ENCODE peak calls at places on chromosomes 6 and 20, in ten cellular contexts. P, C, E, B, N, V, X, S, J and Y are unnamed samples.

GRCh38 chr6:16179970-16180431 is 51.1 kb downstream of the MYLIP start:
- DNase-seq in P (no peak), C (no peak), E (peak), B (no peak), N (no peak), V (no peak), X (no peak), S (no peak), J (no peak), Y (no peak)

GRCh38 chr6:139109558-139109957 is 25.3 kb upstream of the HECA start:
- DNase-seq in P (no peak), C (no peak), E (no peak), B (no peak), N (no peak), V (no peak), X (no peak), S (no peak), J (no peak), Y (no peak)

GRCh38 chr6:155241966-155242365 is 21.8 kb upstream of the CLDN20 start:
- DNase-seq in P (no peak), C (no peak), E (no peak), B (no peak), N (no peak), V (no peak), X (no peak), S (no peak), J (no peak), Y (no peak)

GRCh38 chr20:36274248-36274841 is 31.8 kb upstream of the DLGAP4 start:
- DNase-seq in P (no peak), C (no peak), E (no peak), B (peak), N (no peak), V (no peak), X (no peak), S (no peak), J (no peak), Y (no peak)

GRCh38 chr20:61436674-61437279 is 184.7 kb downstream of the CDH4 start:
- DNase-seq in P (peak), C (peak), E (no peak), B (no peak), N (no peak), V (no peak), X (no peak), S (peak), J (no peak), Y (no peak)

GRCh38 chr6:108549741-108550140 is 11.0 kb upstream of the FOXO3 start:
- DNase-seq in P (peak), C (no peak), E (no peak), B (no peak), N (no peak), V (no peak), X (peak), S (no peak), J (no peak), Y (no peak)

GRCh38 chr20:1108437-1108920 is 9.9 kb upstream of the PSMF1 start:
- DNase-seq in P (peak), C (peak), E (peak), B (peak), N (peak), V (peak), X (peak), S (peak), J (peak), Y (peak)

GRCh38 chr6:20924911-20925543 is 390.8 kb downstream of the CDKAL1 start:
- DNase-seq in P (no peak), C (no peak), E (no peak), B (no peak), N (no peak), V (no peak), X (no peak), S (no peak), J (no peak), Y (no peak)

GRCh38 chr6:117956386-117956785 is 49.3 kb downstream of the SLC35F1 start:
- DNase-seq in P (peak), C (no peak), E (no peak), B (no peak), N (no peak), V (no peak), X (no peak), S (no peak), J (no peak), Y (no peak)

GRCh38 chr6:85484941-85485340 is 35.1 kb downstream of the NT5E start:
- DNase-seq in P (no peak), C (no peak), E (no peak), B (no peak), N (no peak), V (no peak), X (no peak), S (no peak), J (no peak), Y (no peak)

GRCh38 chr20:10376271-10377075 is 57.5 kb downstream of the MKKS start:
- DNase-seq in P (peak), C (no peak), E (no peak), B (no peak), N (no peak), V (no peak), X (no peak), S (no peak), J (no peak), Y (no peak)

GRCh38 chr6:168937061-168937460 is 316.6 kb downstream of the THBS2 start:
- DNase-seq in P (no peak), C (no peak), E (no peak), B (no peak), N (no peak), V (no peak), X (no peak), S (peak), J (no peak), Y (no peak)

GRCh38 chr6:7137335-7138106 is 29.8 kb downstream of the RREB1 start:
- DNase-seq in P (peak), C (no peak), E (peak), B (no peak), N (peak), V (peak), X (peak), S (no peak), J (peak), Y (no peak)

GRCh38 chr6:90709597-90709996 is 122.7 kb upstream of the MAP3K7 start:
- DNase-seq in P (no peak), C (no peak), E (no peak), B (no peak), N (no peak), V (no peak), X (no peak), S (no peak), J (no peak), Y (no peak)

GRCh38 chr6:28002181-28002580 is 45.1 kb downstream of the OR2B6 start:
- DNase-seq in P (no peak), C (no peak), E (no peak), B (no peak), N (peak), V (no peak), X (no peak), S (peak), J (no peak), Y (no peak)

GRCh38 chr20:32609993-32610896 is 25.1 kb upstream of the NOL4L start:
- DNase-seq in P (no peak), C (no peak), E (no peak), B (peak), N (no peak), V (no peak), X (no peak), S (no peak), J (no peak), Y (no peak)

GRCh38 chr6:130632288-130632687 is 194.9 kb upstream of the SMLR1 start:
- DNase-seq in P (no peak), C (no peak), E (no peak), B (no peak), N (peak), V (no peak), X (no peak), S (no peak), J (no peak), Y (no peak)

GRCh38 chr6:132995432-132995831 is 181.1 kb downstream of the RPS12 start:
- DNase-seq in P (no peak), C (no peak), E (no peak), B (no peak), N (no peak), V (no peak), X (no peak), S (no peak), J (no peak), Y (no peak)

GRCh38 chr20:10771435-10772140 is 97.8 kb upstream of the JAG1 start:
- DNase-seq in P (peak), C (no peak), E (no peak), B (no peak), N (no peak), V (no peak), X (no peak), S (peak), J (no peak), Y (no peak)

GRCh38 chr20:43243672-43244269 is 54.1 kb upstream of the PTPRT start:
- DNase-seq in P (no peak), C (no peak), E (no peak), B (peak), N (peak), V (no peak), X (no peak), S (no peak), J (no peak), Y (no peak)

GRCh38 chr20:44056010-44056698 is 130.8 kb downstream of the JPH2 start:
- DNase-seq in P (no peak), C (peak), E (peak), B (peak), N (peak), V (no peak), X (no peak), S (peak), J (no peak), Y (no peak)

GRCh38 chr6:29632789-29633531 is at the start of gene GABBR1:
- DNase-seq in P (peak), C (peak), E (peak), B (peak), N (peak), V (peak), X (peak), S (peak), J (peak), Y (peak)

GRCh38 chr20:56630506-56631317 is 1.6 kb downstream of the TFAP2C start:
- DNase-seq in P (peak), C (no peak), E (no peak), B (peak), N (peak), V (no peak), X (no peak), S (peak), J (peak), Y (no peak)

GRCh38 chr6:139545474-139546116 is 171.1 kb upstream of the CITED2 start:
- DNase-seq in P (peak), C (no peak), E (no peak), B (no peak), N (no peak), V (no peak), X (no peak), S (no peak), J (no peak), Y (no peak)

GRCh38 chr20:8842525-8842924 is 226.4 kb upstream of the PLCB4 start:
- DNase-seq in P (no peak), C (no peak), E (no peak), B (no peak), N (no peak), V (no peak), X (no peak), S (no peak), J (no peak), Y (no peak)

GRCh38 chr20:8082999-8083398 is 49.1 kb upstream of the PLCB1 start:
- DNase-seq in P (no peak), C (no peak), E (no peak), B (no peak), N (no peak), V (peak), X (no peak), S (no peak), J (no peak), Y (no peak)

GRCh38 chr6:111709615-111710398 is 104.1 kb upstream of the TRAF3IP2 start:
- DNase-seq in P (peak), C (peak), E (peak), B (peak), N (peak), V (peak), X (peak), S (peak), J (peak), Y (no peak)

GRCh38 chr6:163946437-163946836 is 531.9 kb downstream of the QKI start:
- DNase-seq in P (no peak), C (no peak), E (no peak), B (no peak), N (no peak), V (peak), X (no peak), S (no peak), J (no peak), Y (no peak)

GRCh38 chr6:45421700-45422540 is 44.2 kb upstream of the SUPT3H start:
- DNase-seq in P (peak), C (peak), E (peak), B (peak), N (peak), V (peak), X (peak), S (no peak), J (peak), Y (peak)

GRCh38 chr20:58372836-58373235 is 16.2 kb upstream of the VAPB start:
- DNase-seq in P (no peak), C (no peak), E (no peak), B (no peak), N (no peak), V (no peak), X (no peak), S (no peak), J (no peak), Y (no peak)

GRCh38 chr6:45724511-45724910 is 291.1 kb downstream of the CLIC5 start:
- DNase-seq in P (peak), C (no peak), E (no peak), B (no peak), N (no peak), V (no peak), X (no peak), S (peak), J (no peak), Y (no peak)

GRCh38 chr6:124260337-124260736 is 456.7 kb downstream of the NKAIN2 start:
- DNase-seq in P (no peak), C (no peak), E (no peak), B (no peak), N (no peak), V (no peak), X (no peak), S (no peak), J (no peak), Y (no peak)

GRCh38 chr6:127866766-127867165 is 34.1 kb downstream of the THEMIS start:
- DNase-seq in P (no peak), C (no peak), E (no peak), B (no peak), N (no peak), V (no peak), X (no peak), S (no peak), J (no peak), Y (no peak)

GRCh38 chr6:168013250-168013915 is 15.9 kb downstream of the KIF25 start:
- DNase-seq in P (no peak), C (no peak), E (no peak), B (no peak), N (no peak), V (no peak), X (no peak), S (no peak), J (peak), Y (no peak)

GRCh38 chr6:84681693-84682326 is 82.6 kb downstream of the TBX18 start:
- DNase-seq in P (no peak), C (no peak), E (no peak), B (no peak), N (no peak), V (no peak), X (no peak), S (no peak), J (no peak), Y (no peak)

GRCh38 chr6:26330835-26331808 is 33.9 kb upstream of the BTN3A2 start:
- DNase-seq in P (peak), C (no peak), E (no peak), B (peak), N (no peak), V (no peak), X (peak), S (no peak), J (peak), Y (no peak)

GRCh38 chr6:138818496-138819194 is 22.8 kb downstream of the ECT2L start:
- DNase-seq in P (no peak), C (no peak), E (no peak), B (no peak), N (no peak), V (no peak), X (no peak), S (no peak), J (peak), Y (no peak)

GRCh38 chr20:35144694-35145093 is 2.4 kb downstream of the EDEM2 start:
- DNase-seq in P (no peak), C (no peak), E (no peak), B (no peak), N (no peak), V (no peak), X (no peak), S (no peak), J (peak), Y (no peak)

GRCh38 chr6:8888468-8888867 is 453.1 kb upstream of the SLC35B3 start:
- DNase-seq in P (no peak), C (no peak), E (no peak), B (peak), N (no peak), V (no peak), X (no peak), S (no peak), J (no peak), Y (no peak)
- TF ChIP-seq CTCF in P (peak), C (peak), E (no peak), B (peak), N (peak), V (no peak), X (no peak), S (peak), J (no peak), Y (no peak)

GRCh38 chr6:55957961-55958422 is 82.6 kb upstream of the BMP5 start:
- DNase-seq in P (peak), C (no peak), E (no peak), B (no peak), N (no peak), V (no peak), X (no peak), S (no peak), J (no peak), Y (no peak)

GRCh38 chr6:55960344-55960743 is 85.0 kb upstream of the BMP5 start:
- DNase-seq in P (no peak), C (no peak), E (no peak), B (no peak), N (no peak), V (no peak), X (no peak), S (no peak), J (no peak), Y (no peak)

GRCh38 chr6:55958790-55959189 is 83.4 kb upstream of the BMP5 start:
- DNase-seq in P (no peak), C (no peak), E (no peak), B (peak), N (no peak), V (no peak), X (no peak), S (no peak), J (no peak), Y (no peak)

GRCh38 chr6:55964136-55964535 is 88.7 kb upstream of the BMP5 start:
- DNase-seq in P (no peak), C (no peak), E (no peak), B (no peak), N (no peak), V (no peak), X (no peak), S (no peak), J (no peak), Y (no peak)

DNA sequence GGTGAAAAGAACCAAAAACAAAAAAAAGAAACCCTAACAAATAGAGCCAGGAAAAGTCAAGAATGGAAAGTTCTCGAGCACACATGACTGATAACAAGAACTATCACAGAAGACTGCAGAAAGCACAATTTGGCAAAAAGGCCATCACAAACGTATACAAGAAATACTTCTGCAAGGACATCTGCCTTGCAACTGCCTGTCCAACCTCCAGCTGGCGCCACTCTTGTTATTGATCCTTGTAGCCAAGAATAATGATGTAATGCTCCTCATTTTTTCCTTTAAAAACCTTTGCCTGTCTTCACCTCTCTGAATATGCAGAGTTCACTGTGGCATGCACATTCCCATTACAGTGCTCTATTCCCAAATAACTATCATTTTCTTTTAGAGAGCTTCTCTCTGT is 87.9 kb upstream of the BMP5 start:
- DNase-seq in P (no peak), C (no peak), E (no peak), B (no peak), N (no peak), V (no peak), X (no peak), S (no peak), J (no peak), Y (no peak)
- TF ChIP-seq CTCF in P (peak), C (peak), E (no peak), B (peak), N (no peak), V (no peak), X (no peak), S (no peak), J (no peak), Y (no peak)

DNA sequence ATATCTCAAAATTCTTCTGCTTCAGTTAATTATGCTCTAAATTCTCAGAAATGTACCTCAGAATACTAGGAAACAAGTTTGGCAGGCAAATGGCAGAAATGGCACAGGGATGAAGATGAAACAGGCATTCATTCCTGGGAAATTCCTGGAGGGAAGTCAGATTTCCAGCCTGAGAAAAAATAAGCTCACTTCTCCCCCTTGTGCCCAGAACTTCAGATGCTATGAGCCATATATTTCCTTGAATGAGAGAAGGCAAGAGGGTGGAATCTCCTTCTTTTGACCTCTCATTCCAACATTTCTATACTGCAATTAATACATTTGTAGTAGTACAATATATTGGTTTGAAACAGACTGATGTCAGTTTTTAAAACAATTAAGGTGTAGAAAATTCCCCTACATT is 22.8 kb downstream of the RGS17 start:
- DNase-seq in P (peak), C (no peak), E (no peak), B (peak), N (no peak), V (no peak), X (no peak), S (no peak), J (no peak), Y (no peak)
- TF ChIP-seq CTCF in P (peak), C (peak), E (no peak), B (peak), N (no peak), V (no peak), X (no peak), S (peak), J (no peak), Y (no peak)

GRCh38 chr6:162377735-162378134 is 349.8 kb downstream of the PRKN start:
- DNase-seq in P (peak), C (no peak), E (no peak), B (no peak), N (no peak), V (no peak), X (no peak), S (no peak), J (no peak), Y (no peak)
- TF ChIP-seq CTCF in P (no peak), C (no peak), E (no peak), B (no peak), N (no peak), V (no peak), X (no peak), S (no peak), J (no peak), Y (no peak)

DNA sequence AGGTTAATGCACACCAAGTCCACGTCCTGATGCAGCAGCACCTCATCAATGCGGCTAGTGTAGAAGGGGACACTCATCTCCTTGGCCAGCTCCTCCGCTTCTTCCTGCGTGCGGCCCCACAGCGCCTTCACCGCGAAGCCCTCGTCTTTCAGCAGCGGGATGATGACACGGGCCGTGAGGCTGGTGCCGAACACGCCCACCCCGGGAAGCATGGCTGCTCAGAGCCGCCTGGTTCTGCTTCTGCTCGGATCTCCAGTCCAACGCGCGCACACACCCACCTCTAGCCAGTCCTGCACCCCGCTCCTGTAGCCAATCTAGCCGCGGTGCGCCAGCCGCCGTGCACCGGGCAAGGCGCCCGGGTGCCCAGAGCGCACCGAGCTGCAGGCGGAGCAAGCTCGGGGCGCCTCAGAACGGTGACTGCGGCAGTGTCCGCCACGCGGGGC is 700 bp downstream of the GFOD1 start:
- DNase-seq in P (peak), C (no peak), E (peak), B (peak), N (peak), V (peak), X (peak), S (peak), J (peak), Y (peak)
- TF ChIP-seq CTCF in P (no peak), C (no peak), E (no peak), B (no peak), N (no peak), V (no peak), X (no peak), S (no peak), J (no peak), Y (no peak)

GRCh38 chr6:148577687-148578488 is 168.9 kb upstream of the UST start:
- DNase-seq in P (peak), C (peak), E (peak), B (peak), N (peak), V (peak), X (peak), S (peak), J (peak), Y (peak)
- TF ChIP-seq CTCF in P (peak), C (peak), E (peak), B (peak), N (peak), V (peak), X (peak), S (peak), J (peak), Y (no peak)